ENCODE peak calls at places on chromosome 6, in four cellular contexts. T is IMR-90, Q is adrenal gland, X is sigmoid colon. Z is an unnamed sample.

GRCh38 chr6:13452346-13453171 is 34.8 kb downstream of the GFOD1 start:
- DNase-seq in T (no peak), Q (no peak), X (peak), Z (no peak)

GRCh38 chr6:28000351-28001045 is 43.5 kb downstream of the OR2B6 start:
- DNase-seq in T (no peak), Q (no peak), X (no peak), Z (no peak)

GRCh38 chr6:25239498-25239897 is 39.7 kb upstream of the CARMIL1 start:
- DNase-seq in T (no peak), Q (no peak), X (no peak), Z (no peak)

GRCh38 chr6:125512621-125513020 is 210.9 kb upstream of the HDDC2 start:
- DNase-seq in T (no peak), Q (no peak), X (no peak), Z (peak)

GRCh38 chr6:153092082-153093013 is 38.7 kb downstream of the RGS17 start:
- DNase-seq in T (peak), Q (no peak), X (no peak), Z (peak)

GRCh38 chr6:169371344-169372144 is 117.9 kb upstream of the THBS2 start:
- DNase-seq in T (peak), Q (no peak), X (no peak), Z (peak)

GRCh38 chr6:37860226-37860839 is 40.8 kb downstream of the ZFAND3 start:
- DNase-seq in T (peak), Q (no peak), X (no peak), Z (peak)

GRCh38 chr6:111254779-111255166 is 167.5 kb downstream of the SLC16A10 start:
- DNase-seq in T (no peak), Q (no peak), X (no peak), Z (no peak)

GRCh38 chr6:41477572-41477971 is 68.6 kb upstream of the FOXP4 start:
- DNase-seq in T (no peak), Q (no peak), X (no peak), Z (no peak)

GRCh38 chr6:1110935-1111334 is 201.0 kb upstream of the FOXQ1 start:
- DNase-seq in T (no peak), Q (no peak), X (no peak), Z (no peak)

GRCh38 chr6:10658910-10659696 is 35.3 kb downstream of the C6orf52 start:
- DNase-seq in T (no peak), Q (no peak), X (no peak), Z (no peak)

GRCh38 chr6:12331951-12332749 is 42.0 kb downstream of the EDN1 start:
- DNase-seq in T (peak), Q (no peak), X (no peak), Z (no peak)
- TF ChIP-seq POLR2A in T (no peak), Q (no peak), X (no peak), Z (no peak)

DNA sequence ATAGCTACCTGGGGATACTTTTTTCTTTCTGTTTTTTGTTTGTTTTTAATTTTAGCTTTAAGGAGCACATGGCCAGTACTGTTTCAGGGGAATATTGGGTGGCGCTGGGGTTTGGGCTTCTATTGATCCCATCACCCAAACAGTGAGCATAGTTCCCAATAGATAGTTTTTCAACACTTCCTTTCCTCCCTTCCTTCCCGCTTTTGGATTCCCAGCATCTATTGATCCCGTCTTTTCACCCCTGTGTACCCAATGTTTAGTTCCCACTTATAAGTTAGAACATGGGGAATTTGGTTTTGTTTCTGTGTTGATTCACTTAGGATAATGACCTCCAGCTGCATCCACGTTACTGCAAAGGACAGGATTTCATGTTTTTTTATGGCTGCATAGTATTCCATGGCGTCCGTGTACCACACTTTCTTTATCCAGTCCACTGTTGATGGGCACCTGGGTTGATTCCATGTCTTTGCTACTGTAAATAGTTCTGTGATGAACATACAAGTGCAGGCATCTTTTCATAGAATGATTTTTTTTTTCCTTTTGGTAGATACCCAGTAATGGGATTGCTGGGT is 20.1 kb downstream of the NQO2 start:
- DNase-seq in T (no peak), Q (no peak), X (no peak), Z (no peak)
- TF ChIP-seq POLR2A in T (no peak), Q (no peak), X (no peak), Z (no peak)

GRCh38 chr6:118934461-118935330 is at the start of gene MCM9:
- DNase-seq in T (peak), Q (peak), X (peak), Z (peak)
- TF ChIP-seq POLR2A in T (peak), Q (peak), X (no peak), Z (peak)

GRCh38 chr6:116385462-116385807 is 14.7 kb downstream of the DSE start:
- DNase-seq in T (peak), Q (no peak), X (no peak), Z (no peak)
- TF ChIP-seq POLR2A in T (no peak), Q (no peak), X (no peak), Z (no peak)

Z was measured in HCT116.